ENCODE peak calls at places on chromosomes 2 and 18, in seven cellular contexts. M is NCI-H146, I is astrocyte of the cerebellum, Y is substantia nigra, G is kidney epithelial cell, Q is endothelial cell, C is EH. J is an unnamed sample.

GRCh38 chr2:43114210-43114609 is 112.2 kb downstream of the ZFP36L2 start:
- DNase-seq in Y (no peak), G (no peak), I (no peak), M (no peak), C (peak; percentile 57), Q (no peak), J (no peak)

GRCh38 chr2:173990970-173991819 is 26.0 kb upstream of the SP3 start:
- DNase-seq in I (peak; percentile 39), G (no peak), C (peak; percentile 69), Q (no peak), Y (peak; percentile 10), M (no peak), J (no peak)

GRCh38 chr2:147945660-147946059 is 74.9 kb downstream of the ORC4 start:
- DNase-seq in Q (peak; percentile 13), Y (no peak), G (peak; percentile 5), C (peak; percentile 44), M (no peak), I (peak; percentile 13), J (no peak)

GRCh38 chr2:8044046-8044594 is 637.7 kb upstream of the ID2 start:
- DNase-seq in G (no peak), I (no peak), M (no peak), Y (no peak), C (no peak), Q (no peak), J (no peak)

GRCh38 chr18:58788971-58789797 is 75.5 kb upstream of the ZNF532 start:
- DNase-seq in I (peak; percentile 8), G (no peak), C (peak; percentile 85), Q (peak; percentile 26), M (no peak), Y (peak; percentile 35), J (no peak)

GRCh38 chr2:239164281-239164871 is 236.4 kb downstream of the HDAC4 start:
- DNase-seq in C (no peak), G (no peak), I (no peak), Q (no peak), Y (no peak), M (no peak), J (no peak)

GRCh38 chr2:230924470-230925341 is at the start of gene GPR55:
- DNase-seq in G (no peak), I (no peak), Y (no peak), C (no peak), Q (peak; percentile 44), M (no peak), J (no peak)

GRCh38 chr2:217047209-217047998 is 187.5 kb upstream of the TNP1 start:
- DNase-seq in Y (no peak), M (no peak), I (no peak), C (no peak), Q (no peak), G (no peak), J (no peak)

GRCh38 chr2:178265851-178266250 is 71.5 kb downstream of the OSBPL6 start:
- DNase-seq in G (no peak), Y (no peak), Q (no peak), I (no peak), M (no peak), C (no peak), J (no peak)

GRCh38 chr18:34647251-34647650 is 62.8 kb upstream of the DTNA start:
- DNase-seq in M (peak; percentile 13), Q (no peak), I (no peak), G (no peak), Y (no peak), C (no peak), J (peak; percentile 97)